ENCODE peak calls at places on chromosomes 1 and 21, in seven cellular contexts. One of them, this sample, is unnamed.

GRCh38 chr21:44616591-44616926 is 4.7 kb downstream of the KRTAP10-8 start:
- DNase-seq in SK-N-SH: no peak
- DNase-seq in K562: no peak
- DNase-seq in HCT116: no peak
- DNase-seq in HepG2: no peak
- DNase-seq in GM12878: no peak
- DNase-seq in H1: no peak
- DNase-seq in this sample: no peak

GRCh38 chr1:43854473-43854872 is 79.1 kb upstream of the ARTN start:
- DNase-seq in K562: no peak
- DNase-seq in H1: no peak
- DNase-seq in SK-N-SH: no peak
- DNase-seq in GM12878: no peak
- DNase-seq in HepG2: no peak
- DNase-seq in HCT116: no peak
- DNase-seq in this sample: no peak

GRCh38 chr1:40032240-40032891 is 8.2 kb upstream of the CAP1 start:
- DNase-seq in SK-N-SH: peak; percentile 54
- DNase-seq in HCT116: peak; percentile 35
- DNase-seq in H1: no peak
- DNase-seq in K562: peak; percentile 59
- DNase-seq in GM12878: no peak
- DNase-seq in HepG2: peak; percentile 34
- DNase-seq in this sample: no peak

GRCh38 chr1:178055779-178056471 is 38.0 kb upstream of the RASAL2 start:
- DNase-seq in SK-N-SH: no peak
- DNase-seq in HCT116: peak; percentile 37
- DNase-seq in GM12878: peak; percentile 32
- DNase-seq in K562: no peak
- DNase-seq in H1: no peak
- DNase-seq in HepG2: peak; percentile 81
- DNase-seq in this sample: peak; percentile 51

GRCh38 chr1:12109901-12110300 is 46.8 kb downstream of the TNFRSF8 start:
- DNase-seq in K562: no peak
- DNase-seq in SK-N-SH: no peak
- DNase-seq in H1: no peak
- DNase-seq in HepG2: no peak
- DNase-seq in GM12878: no peak
- DNase-seq in HCT116: no peak
- DNase-seq in this sample: no peak

GRCh38 chr21:17732306-17732705 is 86.8 kb downstream of the C21orf91 start:
- DNase-seq in GM12878: no peak
- DNase-seq in SK-N-SH: peak; percentile 21
- DNase-seq in HCT116: no peak
- DNase-seq in H1: no peak
- DNase-seq in K562: no peak
- DNase-seq in HepG2: no peak
- DNase-seq in this sample: no peak

GRCh38 chr1:924619-925323 is 1.0 kb downstream of the SAMD11 start:
- DNase-seq in HepG2: no peak
- DNase-seq in K562: no peak
- DNase-seq in H1: no peak
- DNase-seq in SK-N-SH: peak; percentile 74
- DNase-seq in GM12878: no peak
- DNase-seq in HCT116: no peak
- DNase-seq in this sample: no peak

GRCh38 chr1:83500987-83501591 is 497.8 kb downstream of the TTLL7 start:
- DNase-seq in GM12878: peak; percentile 84
- DNase-seq in H1: no peak
- DNase-seq in K562: no peak
- DNase-seq in HCT116: no peak
- DNase-seq in SK-N-SH: no peak
- DNase-seq in HepG2: no peak
- DNase-seq in this sample: no peak

GRCh38 chr1:66533804-66534745 is at the start of gene SGIP1:
- DNase-seq in HCT116: no peak
- DNase-seq in H1: no peak
- DNase-seq in GM12878: no peak
- DNase-seq in SK-N-SH: peak; percentile 88
- DNase-seq in HepG2: no peak
- DNase-seq in K562: peak; percentile 63
- DNase-seq in this sample: no peak

GRCh38 chr1:160340866-160341265 is 2.2 kb downstream of the COPA start:
- DNase-seq in K562: no peak
- DNase-seq in GM12878: no peak
- DNase-seq in HCT116: no peak
- DNase-seq in HepG2: peak; percentile 67
- DNase-seq in H1: no peak
- DNase-seq in SK-N-SH: no peak
- DNase-seq in this sample: no peak

GRCh38 chr1:25784575-25785051 is 15.4 kb upstream of the SELENON start:
- DNase-seq in H1: no peak
- DNase-seq in HCT116: no peak
- DNase-seq in SK-N-SH: peak; percentile 64
- DNase-seq in GM12878: no peak
- DNase-seq in K562: peak; percentile 60
- DNase-seq in HepG2: no peak
- DNase-seq in this sample: no peak

GRCh38 chr1:234727018-234727757 is 117.2 kb upstream of the IRF2BP2 start:
- DNase-seq in GM12878: peak; percentile 65
- DNase-seq in SK-N-SH: no peak
- DNase-seq in HCT116: no peak
- DNase-seq in HepG2: no peak
- DNase-seq in H1: no peak
- DNase-seq in K562: no peak
- DNase-seq in this sample: no peak

GRCh38 chr1:899636-900317 is 23.9 kb upstream of the SAMD11 start:
- DNase-seq in HCT116: no peak
- DNase-seq in K562: peak; percentile 10
- DNase-seq in SK-N-SH: peak; percentile 15
- DNase-seq in GM12878: no peak
- DNase-seq in H1: no peak
- DNase-seq in HepG2: no peak
- DNase-seq in this sample: no peak

GRCh38 chr1:12456979-12457378 is 161.0 kb downstream of the DHRS3 start:
- DNase-seq in K562: no peak
- DNase-seq in SK-N-SH: no peak
- DNase-seq in HCT116: no peak
- DNase-seq in H1: no peak
- DNase-seq in GM12878: no peak
- DNase-seq in HepG2: no peak
- DNase-seq in this sample: no peak

GRCh38 chr1:77513839-77514763 is 168.4 kb downstream of the ZZZ3 start:
- DNase-seq in H1: peak; percentile 33
- DNase-seq in HCT116: no peak
- DNase-seq in K562: no peak
- DNase-seq in GM12878: no peak
- DNase-seq in SK-N-SH: no peak
- DNase-seq in HepG2: no peak
- DNase-seq in this sample: no peak

GRCh38 chr1:77514871-77515776 is 167.3 kb downstream of the ZZZ3 start:
- DNase-seq in H1: peak; percentile 56
- DNase-seq in HepG2: peak; percentile 31
- DNase-seq in SK-N-SH: no peak
- DNase-seq in HCT116: peak; percentile 24
- DNase-seq in GM12878: no peak
- DNase-seq in K562: no peak
- DNase-seq in this sample: no peak

GRCh38 chr1:77509051-77509492 is 173.4 kb downstream of the ZZZ3 start:
- DNase-seq in SK-N-SH: no peak
- DNase-seq in GM12878: no peak
- DNase-seq in H1: no peak
- DNase-seq in K562: no peak
- DNase-seq in HCT116: no peak
- DNase-seq in HepG2: no peak
- DNase-seq in this sample: no peak

GRCh38 chr1:77509898-77510297 is 172.6 kb downstream of the ZZZ3 start:
- DNase-seq in K562: no peak
- DNase-seq in SK-N-SH: no peak
- DNase-seq in HCT116: no peak
- DNase-seq in HepG2: no peak
- DNase-seq in H1: no peak
- DNase-seq in GM12878: no peak
- DNase-seq in this sample: no peak

DNA sequence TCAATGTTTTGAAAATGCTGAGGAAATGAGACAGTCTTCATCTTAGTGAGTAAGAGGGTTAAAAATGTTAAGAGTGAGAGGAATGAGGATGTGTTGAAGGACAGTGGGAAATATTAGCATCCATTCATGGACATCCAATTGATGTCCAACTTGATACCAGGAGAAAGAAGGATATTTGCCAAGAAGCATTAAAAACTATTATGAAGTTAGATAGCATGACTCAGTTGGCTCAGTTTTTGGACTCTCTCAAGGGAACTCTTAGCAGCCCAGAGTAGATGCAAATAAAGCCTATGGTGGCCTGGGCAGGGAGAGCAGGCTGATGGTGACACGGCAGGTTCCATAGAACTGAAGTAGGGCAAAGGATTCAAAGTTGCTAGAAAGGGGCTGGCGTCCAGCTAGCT is 171.0 kb downstream of the ZZZ3 start:
- DNase-seq in H1: no peak
- DNase-seq in HCT116: no peak
- DNase-seq in SK-N-SH: no peak
- DNase-seq in GM12878: no peak
- DNase-seq in HepG2: no peak
- DNase-seq in K562: no peak
- DNase-seq in this sample: no peak
- TF ChIP-seq JUND in H1: no peak
- TF ChIP-seq JUND in HCT116: no peak
- TF ChIP-seq JUND in SK-N-SH: peak; percentile 87
- TF ChIP-seq JUND in GM12878: no peak
- TF ChIP-seq JUND in HepG2: no peak
- TF ChIP-seq JUND in K562: no peak
- TF ChIP-seq JUND in this sample: no peak

GRCh38 chr21:27502801-27503200 is 535.9 kb upstream of the ADAMTS5 start:
- DNase-seq in K562: no peak
- DNase-seq in HepG2: no peak
- DNase-seq in GM12878: no peak
- DNase-seq in H1: no peak
- DNase-seq in HCT116: no peak
- DNase-seq in SK-N-SH: no peak
- DNase-seq in this sample: no peak

GRCh38 chr21:27495836-27496235 is 528.9 kb upstream of the ADAMTS5 start:
- DNase-seq in HCT116: no peak
- DNase-seq in K562: no peak
- DNase-seq in GM12878: no peak
- DNase-seq in SK-N-SH: no peak
- DNase-seq in HepG2: no peak
- DNase-seq in H1: no peak
- DNase-seq in this sample: no peak

GRCh38 chr21:27498025-27498424 is 531.1 kb upstream of the ADAMTS5 start:
- DNase-seq in HCT116: no peak
- DNase-seq in SK-N-SH: no peak
- DNase-seq in H1: no peak
- DNase-seq in GM12878: no peak
- DNase-seq in HepG2: no peak
- DNase-seq in K562: no peak
- DNase-seq in this sample: no peak
- TF ChIP-seq JUND in HCT116: no peak
- TF ChIP-seq JUND in SK-N-SH: no peak
- TF ChIP-seq JUND in H1: no peak
- TF ChIP-seq JUND in GM12878: no peak
- TF ChIP-seq JUND in HepG2: no peak
- TF ChIP-seq JUND in K562: no peak
- TF ChIP-seq JUND in this sample: no peak

GRCh38 chr1:2169200-2169836 is 25.3 kb downstream of the FAAP20 start:
- DNase-seq in H1: no peak
- DNase-seq in K562: no peak
- DNase-seq in HepG2: no peak
- DNase-seq in SK-N-SH: no peak
- DNase-seq in GM12878: no peak
- DNase-seq in HCT116: no peak
- DNase-seq in this sample: no peak
- TF ChIP-seq JUND in H1: no peak
- TF ChIP-seq JUND in K562: no peak
- TF ChIP-seq JUND in HepG2: no peak
- TF ChIP-seq JUND in SK-N-SH: no peak
- TF ChIP-seq JUND in GM12878: no peak
- TF ChIP-seq JUND in HCT116: no peak
- TF ChIP-seq JUND in this sample: no peak

DNA sequence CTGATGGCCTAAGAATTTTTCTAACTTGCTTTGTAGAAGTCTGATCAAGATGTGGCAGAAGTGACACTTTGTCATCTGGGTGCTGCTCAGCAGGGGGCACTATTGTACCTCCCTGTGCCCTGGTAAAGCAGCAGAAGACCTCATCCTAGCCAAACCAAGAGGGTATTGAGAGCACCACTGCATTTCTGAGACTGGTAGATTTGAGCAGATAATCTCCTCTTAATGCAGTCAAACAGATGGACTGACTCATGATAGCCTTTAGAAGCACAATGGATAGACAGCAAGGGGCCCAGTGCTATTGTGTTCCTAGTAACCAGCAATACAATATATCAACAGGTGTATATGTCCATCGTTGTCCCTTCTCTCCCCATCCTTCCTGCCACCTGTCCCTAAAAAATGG is 5.7 kb downstream of the TPM3 start:
- DNase-seq in GM12878: no peak
- DNase-seq in H1: peak; percentile 54
- DNase-seq in HepG2: peak; percentile 43
- DNase-seq in K562: peak; percentile 73
- DNase-seq in SK-N-SH: peak; percentile 58
- DNase-seq in HCT116: peak; percentile 39
- DNase-seq in this sample: no peak
- TF ChIP-seq JUND in GM12878: no peak
- TF ChIP-seq JUND in H1: no peak
- TF ChIP-seq JUND in HepG2: no peak
- TF ChIP-seq JUND in K562: peak; percentile 27
- TF ChIP-seq JUND in SK-N-SH: no peak
- TF ChIP-seq JUND in HCT116: no peak
- TF ChIP-seq JUND in this sample: no peak

GRCh38 chr1:15848143-15848928 is 829 bp downstream of the SPEN start:
- DNase-seq in K562: no peak
- DNase-seq in SK-N-SH: peak; percentile 42
- DNase-seq in H1: no peak
- DNase-seq in HepG2: no peak
- DNase-seq in HCT116: no peak
- DNase-seq in GM12878: no peak
- DNase-seq in this sample: peak; percentile 11
- TF ChIP-seq JUND in K562: no peak
- TF ChIP-seq JUND in SK-N-SH: no peak
- TF ChIP-seq JUND in H1: no peak
- TF ChIP-seq JUND in HepG2: no peak
- TF ChIP-seq JUND in HCT116: no peak
- TF ChIP-seq JUND in GM12878: no peak
- TF ChIP-seq JUND in this sample: no peak

GRCh38 chr1:84504580-84505021 is 1.6 kb upstream of the SPATA1 start:
- DNase-seq in SK-N-SH: peak; percentile 23
- DNase-seq in K562: peak; percentile 25
- DNase-seq in H1: no peak
- DNase-seq in HepG2: no peak
- DNase-seq in HCT116: no peak
- DNase-seq in GM12878: no peak
- DNase-seq in this sample: no peak
- TF ChIP-seq JUND in SK-N-SH: no peak
- TF ChIP-seq JUND in K562: no peak
- TF ChIP-seq JUND in H1: no peak
- TF ChIP-seq JUND in HepG2: no peak
- TF ChIP-seq JUND in HCT116: no peak
- TF ChIP-seq JUND in GM12878: no peak
- TF ChIP-seq JUND in this sample: no peak